ENCODE peak calls at places on chromosomes 2 and 18, in six cellular contexts. Q is cardiac fibroblast, J is A549, D is body of pancreas, N is fibroblast of lung, O is cardiac muscle cell. C is an unnamed sample.

GRCh38 chr2:176873403-176873802 is 339.2 kb upstream of the HNRNPA3 start:
- DNase-seq in O (no peak), J (no peak), Q (no peak), N (no peak), D (no peak), C (no peak)

GRCh38 chr18:33146009-33146408 is 294.5 kb downstream of the CCDC178 start:
- DNase-seq in Q (no peak), J (no peak), N (no peak), O (no peak), D (no peak), C (no peak)

GRCh38 chr18:35114305-35114704 is 73.1 kb downstream of the MAPRE2 start:
- DNase-seq in N (no peak), D (no peak), O (no peak), J (no peak), Q (no peak), C (no peak)

GRCh38 chr2:69202323-69202722 is 184.7 kb downstream of the GFPT1 start:
- DNase-seq in Q (no peak), D (no peak), O (no peak), J (no peak), N (no peak), C (no peak)

GRCh38 chr2:96852667-96853066 is 5.1 kb downstream of the ANKRD39 start:
- DNase-seq in O (no peak), D (no peak), Q (no peak), N (no peak), J (no peak), C (no peak)

GRCh38 chr2:43877782-43878464 is 39.2 kb downstream of the ABCG8 start:
- DNase-seq in N (peak), O (peak), Q (peak), J (peak), D (peak), C (peak)

GRCh38 chr18:7413906-7414305 is 153.2 kb upstream of the PTPRM start:
- DNase-seq in J (no peak), D (no peak), O (no peak), N (no peak), Q (no peak), C (no peak)

GRCh38 chr2:108907822-108908716 is 81.0 kb downstream of the EDAR start:
- DNase-seq in Q (no peak), O (no peak), D (no peak), J (no peak), N (no peak), C (no peak)

GRCh38 chr18:42094875-42095274 is 139.8 kb downstream of the PIK3C3 start:
- DNase-seq in J (no peak), Q (no peak), O (no peak), D (no peak), N (no peak), C (no peak)

GRCh38 chr2:59076079-59076619 is 835.0 kb upstream of the FANCL start:
- DNase-seq in D (no peak), J (no peak), N (no peak), O (no peak), Q (no peak), C (no peak)

GRCh38 chr2:211144078-211144477 is 587.7 kb downstream of the CPS1 start:
- DNase-seq in J (peak), N (peak), Q (peak), O (no peak), D (no peak), C (no peak)

GRCh38 chr2:213152065-213152794 is 818 bp upstream of the IKZF2 start:
- DNase-seq in D (peak), N (peak), Q (peak), J (peak), O (peak), C (no peak)

GRCh38 chr2:161761160-161761559 is 136.9 kb downstream of the SLC4A10 start:
- DNase-seq in D (no peak), Q (no peak), O (no peak), J (no peak), N (no peak), C (no peak)

GRCh38 chr2:65432227-65433190 is at the start of gene SPRED2:
- DNase-seq in J (peak), N (peak), O (peak), D (peak), Q (peak), C (peak)

GRCh38 chr18:65206551-65207260 is 544.1 kb upstream of the CDH7 start:
- DNase-seq in O (peak), Q (no peak), N (no peak), D (no peak), J (peak), C (no peak)
- TF ChIP-seq CTCF in O (no peak), Q (no peak), N (no peak), D (no peak), J (no peak), C (no peak)

GRCh38 chr2:218367415-218368149 is 10.9 kb downstream of the CATIP start:
- DNase-seq in Q (peak), D (peak), N (peak), J (peak), O (peak), C (peak)
- H3K4me3 ChIP-seq in Q (peak), D (peak), N (peak), J (peak), O (peak), C (peak)

GRCh38 chr2:205511221-205511620 is 171.1 kb upstream of the NRP2 start:
- DNase-seq in O (no peak), D (no peak), Q (peak), N (peak), J (no peak), C (no peak)

GRCh38 chr2:205505344-205505743 is 177.0 kb upstream of the NRP2 start:
- DNase-seq in O (no peak), N (no peak), Q (no peak), D (no peak), J (no peak), C (no peak)

GRCh38 chr2:205511666-205512065 is 170.6 kb upstream of the NRP2 start:
- DNase-seq in D (no peak), O (no peak), N (peak), Q (peak), J (peak), C (no peak)

GRCh38 chr2:205509655-205510054 is 172.6 kb upstream of the NRP2 start:
- DNase-seq in Q (no peak), N (no peak), O (no peak), J (no peak), D (no peak), C (no peak)

DNA sequence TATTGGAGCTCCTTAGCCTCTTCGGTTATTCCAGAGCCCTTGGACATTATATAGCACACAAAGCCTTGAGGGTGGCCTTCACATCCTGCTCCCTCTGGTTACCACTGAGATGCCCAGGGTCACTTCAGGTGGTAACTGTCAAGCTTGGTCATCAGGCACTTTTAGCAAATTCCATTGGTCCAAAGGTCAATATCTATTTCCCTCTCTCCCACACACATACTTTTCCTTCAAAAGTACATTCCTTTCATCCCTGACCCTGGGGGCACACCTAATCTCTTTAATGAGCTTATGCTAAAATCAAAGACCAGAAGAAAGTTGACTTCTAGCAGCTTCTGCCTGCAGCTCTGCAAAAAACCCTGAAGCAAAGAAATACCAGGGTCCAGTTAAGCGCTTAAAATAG is 172.0 kb upstream of the NRP2 start:
- DNase-seq in O (no peak), N (peak), D (no peak), J (no peak), Q (no peak), C (no peak)
- TF ChIP-seq CTCF in O (no peak), N (no peak), D (no peak), J (no peak), Q (no peak), C (no peak)

GRCh38 chr2:235709124-235709813 is 215.4 kb downstream of the AGAP1 start:
- DNase-seq in J (peak), O (no peak), D (no peak), N (peak), Q (peak), C (no peak)
- H3K4me3 ChIP-seq in J (no peak), O (no peak), D (no peak), N (no peak), Q (no peak), C (no peak)

DNA sequence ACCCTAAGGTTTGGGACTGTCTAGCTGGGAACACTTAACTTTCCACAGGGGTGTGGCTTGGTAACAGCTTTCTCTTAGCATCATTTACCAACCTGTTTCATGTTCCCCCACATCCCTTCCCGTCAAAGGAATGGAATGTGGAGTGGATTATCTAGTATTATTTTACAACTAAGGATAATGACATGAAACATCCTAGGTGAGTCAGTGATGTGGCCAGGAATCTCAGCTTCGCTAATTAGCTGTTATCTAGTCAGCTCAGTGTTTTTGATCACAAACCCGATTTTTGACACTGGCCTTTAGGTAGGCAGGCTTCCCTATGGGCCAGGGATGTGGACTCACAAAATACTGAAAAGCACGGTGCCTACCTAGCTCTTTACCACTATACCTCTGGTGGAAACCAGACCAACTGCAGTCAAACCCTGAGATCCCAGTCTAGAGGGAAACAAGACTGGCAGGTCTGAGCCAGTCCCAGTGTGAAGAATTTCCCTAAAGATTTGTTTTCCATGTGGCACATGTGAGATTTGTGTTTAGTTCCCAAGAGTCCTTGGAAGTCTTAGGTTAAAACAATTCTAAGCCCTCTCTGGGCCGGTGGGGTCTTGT is 2.8 kb upstream of the NRP2 start:
- DNase-seq in N (no peak), J (no peak), Q (no peak), O (no peak), D (no peak), C (no peak)
- TF ChIP-seq CTCF in N (no peak), J (no peak), Q (no peak), O (no peak), D (no peak), C (no peak)

GRCh38 chr18:66575263-66575662 is 28.6 kb downstream of the CDH19 start:
- DNase-seq in D (no peak), Q (no peak), N (no peak), J (no peak), O (peak), C (no peak)

DNA sequence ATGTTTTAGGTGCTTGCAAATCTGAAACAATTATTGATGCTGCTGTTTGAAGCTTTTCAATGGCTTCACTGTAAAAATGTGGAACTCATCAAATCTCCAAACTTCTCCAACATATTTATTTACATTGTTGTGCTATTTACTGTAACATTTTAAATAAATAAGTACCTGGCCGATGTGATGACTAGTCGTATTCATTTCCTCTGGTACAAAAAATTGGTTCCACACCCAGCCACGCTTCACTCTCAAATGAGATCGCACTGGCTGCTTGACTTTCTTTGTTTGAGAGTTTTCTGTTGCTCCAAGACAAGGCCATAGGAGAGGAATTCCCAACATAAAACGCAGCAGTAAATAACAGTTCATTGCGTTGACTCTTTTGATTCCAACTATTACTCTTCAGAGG is 32.0 kb downstream of the CDH19 start:
- DNase-seq in J (no peak), O (no peak), Q (no peak), D (no peak), N (no peak), C (no peak)
- H3K4me3 ChIP-seq in J (no peak), O (no peak), Q (no peak), D (no peak), N (no peak), C (no peak)

GRCh38 chr2:170822292-170822884 is 5.7 kb downstream of the GAD1 start:
- DNase-seq in O (no peak), J (peak), D (no peak), Q (no peak), N (no peak), C (no peak)
- TF ChIP-seq CTCF in O (peak), J (peak), D (no peak), Q (no peak), N (peak), C (peak)

GRCh38 chr2:6080837-6081541 is 388.8 kb downstream of the SOX11 start:
- DNase-seq in Q (no peak), O (peak), J (no peak), N (peak), D (no peak), C (no peak)
- H3K4me3 ChIP-seq in Q (no peak), O (no peak), J (peak), N (no peak), D (no peak), C (no peak)

DNA sequence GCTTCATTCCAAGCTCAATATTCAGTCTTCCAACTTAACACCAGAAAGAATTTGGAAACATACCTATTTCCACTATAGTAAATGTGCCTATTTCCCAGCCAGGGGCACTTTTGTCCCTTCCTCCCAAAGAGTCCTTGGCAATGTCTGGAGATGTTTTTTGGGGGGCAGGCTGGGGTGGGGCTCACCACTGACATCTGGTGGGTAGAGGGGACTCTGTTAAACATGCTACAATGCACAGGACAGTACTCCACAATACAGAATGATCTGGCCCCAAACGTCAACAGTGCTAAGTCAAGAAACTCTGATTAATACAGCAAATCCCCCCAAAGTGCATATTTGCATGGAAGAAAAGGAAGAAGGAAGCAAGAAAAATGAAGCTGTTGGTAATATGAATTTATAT is 61.7 kb downstream of the SMIM21 start:
- DNase-seq in Q (no peak), N (no peak), O (no peak), D (no peak), J (no peak), C (no peak)
- TF ChIP-seq CTCF in Q (no peak), N (no peak), O (peak), D (no peak), J (no peak), C (no peak)

GRCh38 chr2:164842624-164842966 is 972 bp upstream of the COBLL1 start:
- DNase-seq in O (no peak), D (no peak), Q (no peak), N (no peak), J (no peak), C (no peak)
- H3K4me3 ChIP-seq in O (peak), D (no peak), Q (no peak), N (peak), J (peak), C (peak)